ENCODE peak calls at places on chromosomes 16 and 17, in nine cellular contexts. One of them, this sample, is unnamed.

GRCh38 chr17:65181237-65182061 is 44.3 kb downstream of the RGS9 start:
- DNase-seq in A673: no peak
- DNase-seq in naive thymus-derived CD4-positive, alpha-beta T cell: peak
- DNase-seq in mesendoderm: no peak
- DNase-seq in AG08395: no peak
- DNase-seq in uterus: no peak
- DNase-seq in HFF-Myc: no peak
- DNase-seq in activated effector memory CD4-positive, alpha-beta T cell treated with anti-CD3 and anti-CD28 coated beads, Interleukin-2, amount 50 U/mL, for 16 hours: peak
- DNase-seq in stimulated activated CD8-positive, alpha-beta memory T cell treated with anti-CD3 and anti-CD28 coated beads, Interleukin-7, amount 100 ng/mL, for 24 hours: no peak
- DNase-seq in this sample: no peak

GRCh38 chr16:14608604-14609003 is 21.5 kb downstream of the PARN start:
- DNase-seq in A673: peak
- DNase-seq in naive thymus-derived CD4-positive, alpha-beta T cell: no peak
- DNase-seq in mesendoderm: no peak
- DNase-seq in AG08395: no peak
- DNase-seq in uterus: no peak
- DNase-seq in HFF-Myc: no peak
- DNase-seq in activated effector memory CD4-positive, alpha-beta T cell treated with anti-CD3 and anti-CD28 coated beads, Interleukin-2, amount 50 U/mL, for 16 hours: no peak
- DNase-seq in stimulated activated CD8-positive, alpha-beta memory T cell treated with anti-CD3 and anti-CD28 coated beads, Interleukin-7, amount 100 ng/mL, for 24 hours: no peak
- DNase-seq in this sample: no peak

GRCh38 chr16:57314161-57314785 is 29.8 kb upstream of the PLLP start:
- DNase-seq in A673: no peak
- DNase-seq in naive thymus-derived CD4-positive, alpha-beta T cell: peak
- DNase-seq in mesendoderm: no peak
- DNase-seq in AG08395: no peak
- DNase-seq in uterus: no peak
- DNase-seq in HFF-Myc: no peak
- DNase-seq in activated effector memory CD4-positive, alpha-beta T cell treated with anti-CD3 and anti-CD28 coated beads, Interleukin-2, amount 50 U/mL, for 16 hours: peak
- DNase-seq in stimulated activated CD8-positive, alpha-beta memory T cell treated with anti-CD3 and anti-CD28 coated beads, Interleukin-7, amount 100 ng/mL, for 24 hours: no peak
- DNase-seq in this sample: peak

GRCh38 chr17:79176792-79177601 is 102.4 kb downstream of the ENGASE start:
- DNase-seq in A673: no peak
- DNase-seq in naive thymus-derived CD4-positive, alpha-beta T cell: no peak
- DNase-seq in mesendoderm: no peak
- DNase-seq in AG08395: no peak
- DNase-seq in uterus: no peak
- DNase-seq in HFF-Myc: no peak
- DNase-seq in activated effector memory CD4-positive, alpha-beta T cell treated with anti-CD3 and anti-CD28 coated beads, Interleukin-2, amount 50 U/mL, for 16 hours: no peak
- DNase-seq in stimulated activated CD8-positive, alpha-beta memory T cell treated with anti-CD3 and anti-CD28 coated beads, Interleukin-7, amount 100 ng/mL, for 24 hours: no peak
- DNase-seq in this sample: no peak

GRCh38 chr16:28139530-28139929 is 72.2 kb downstream of the XPO6 start:
- DNase-seq in A673: no peak
- DNase-seq in naive thymus-derived CD4-positive, alpha-beta T cell: no peak
- DNase-seq in mesendoderm: no peak
- DNase-seq in AG08395: no peak
- DNase-seq in uterus: no peak
- DNase-seq in HFF-Myc: no peak
- DNase-seq in activated effector memory CD4-positive, alpha-beta T cell treated with anti-CD3 and anti-CD28 coated beads, Interleukin-2, amount 50 U/mL, for 16 hours: no peak
- DNase-seq in stimulated activated CD8-positive, alpha-beta memory T cell treated with anti-CD3 and anti-CD28 coated beads, Interleukin-7, amount 100 ng/mL, for 24 hours: no peak
- DNase-seq in this sample: no peak

GRCh38 chr17:21189361-21189760 is 24.6 kb downstream of the TMEM11 start:
- DNase-seq in A673: no peak
- DNase-seq in naive thymus-derived CD4-positive, alpha-beta T cell: no peak
- DNase-seq in mesendoderm: no peak
- DNase-seq in AG08395: no peak
- DNase-seq in uterus: no peak
- DNase-seq in HFF-Myc: no peak
- DNase-seq in activated effector memory CD4-positive, alpha-beta T cell treated with anti-CD3 and anti-CD28 coated beads, Interleukin-2, amount 50 U/mL, for 16 hours: no peak
- DNase-seq in stimulated activated CD8-positive, alpha-beta memory T cell treated with anti-CD3 and anti-CD28 coated beads, Interleukin-7, amount 100 ng/mL, for 24 hours: no peak
- DNase-seq in this sample: no peak

GRCh38 chr16:57594531-57595031 is 33.8 kb upstream of the ADGRG1 start:
- DNase-seq in A673: no peak
- DNase-seq in naive thymus-derived CD4-positive, alpha-beta T cell: peak
- DNase-seq in mesendoderm: no peak
- DNase-seq in AG08395: no peak
- DNase-seq in uterus: no peak
- DNase-seq in HFF-Myc: no peak
- DNase-seq in activated effector memory CD4-positive, alpha-beta T cell treated with anti-CD3 and anti-CD28 coated beads, Interleukin-2, amount 50 U/mL, for 16 hours: peak
- DNase-seq in stimulated activated CD8-positive, alpha-beta memory T cell treated with anti-CD3 and anti-CD28 coated beads, Interleukin-7, amount 100 ng/mL, for 24 hours: no peak
- DNase-seq in this sample: no peak

GRCh38 chr17:12966413-12966812 is 51.4 kb downstream of the ELAC2 start:
- DNase-seq in A673: no peak
- DNase-seq in naive thymus-derived CD4-positive, alpha-beta T cell: no peak
- DNase-seq in mesendoderm: no peak
- DNase-seq in AG08395: no peak
- DNase-seq in uterus: no peak
- DNase-seq in HFF-Myc: no peak
- DNase-seq in activated effector memory CD4-positive, alpha-beta T cell treated with anti-CD3 and anti-CD28 coated beads, Interleukin-2, amount 50 U/mL, for 16 hours: no peak
- DNase-seq in stimulated activated CD8-positive, alpha-beta memory T cell treated with anti-CD3 and anti-CD28 coated beads, Interleukin-7, amount 100 ng/mL, for 24 hours: no peak
- DNase-seq in this sample: no peak

GRCh38 chr16:89720520-89720858 is 209 bp downstream of the VPS9D1 start:
- DNase-seq in A673: no peak
- DNase-seq in naive thymus-derived CD4-positive, alpha-beta T cell: no peak
- DNase-seq in mesendoderm: peak
- DNase-seq in AG08395: no peak
- DNase-seq in uterus: no peak
- DNase-seq in HFF-Myc: no peak
- DNase-seq in activated effector memory CD4-positive, alpha-beta T cell treated with anti-CD3 and anti-CD28 coated beads, Interleukin-2, amount 50 U/mL, for 16 hours: no peak
- DNase-seq in stimulated activated CD8-positive, alpha-beta memory T cell treated with anti-CD3 and anti-CD28 coated beads, Interleukin-7, amount 100 ng/mL, for 24 hours: no peak
- DNase-seq in this sample: no peak

GRCh38 chr17:59643159-59643857 is 23.6 kb downstream of the CLTC start:
- DNase-seq in A673: no peak
- DNase-seq in naive thymus-derived CD4-positive, alpha-beta T cell: no peak
- DNase-seq in mesendoderm: peak
- DNase-seq in AG08395: peak
- DNase-seq in uterus: no peak
- DNase-seq in HFF-Myc: no peak
- DNase-seq in activated effector memory CD4-positive, alpha-beta T cell treated with anti-CD3 and anti-CD28 coated beads, Interleukin-2, amount 50 U/mL, for 16 hours: no peak
- DNase-seq in stimulated activated CD8-positive, alpha-beta memory T cell treated with anti-CD3 and anti-CD28 coated beads, Interleukin-7, amount 100 ng/mL, for 24 hours: no peak
- DNase-seq in this sample: no peak

GRCh38 chr17:28405632-28406477 is at the start of gene SLC46A1:
- DNase-seq in A673: peak
- DNase-seq in naive thymus-derived CD4-positive, alpha-beta T cell: peak
- DNase-seq in mesendoderm: peak
- DNase-seq in AG08395: peak
- DNase-seq in uterus: peak
- DNase-seq in HFF-Myc: no peak
- DNase-seq in activated effector memory CD4-positive, alpha-beta T cell treated with anti-CD3 and anti-CD28 coated beads, Interleukin-2, amount 50 U/mL, for 16 hours: peak
- DNase-seq in stimulated activated CD8-positive, alpha-beta memory T cell treated with anti-CD3 and anti-CD28 coated beads, Interleukin-7, amount 100 ng/mL, for 24 hours: peak
- DNase-seq in this sample: peak

GRCh38 chr16:27203429-27204231 is at the start of gene KDM8:
- DNase-seq in A673: peak
- DNase-seq in naive thymus-derived CD4-positive, alpha-beta T cell: peak
- DNase-seq in mesendoderm: peak
- DNase-seq in AG08395: peak
- DNase-seq in uterus: peak
- DNase-seq in HFF-Myc: peak
- DNase-seq in activated effector memory CD4-positive, alpha-beta T cell treated with anti-CD3 and anti-CD28 coated beads, Interleukin-2, amount 50 U/mL, for 16 hours: peak
- DNase-seq in stimulated activated CD8-positive, alpha-beta memory T cell treated with anti-CD3 and anti-CD28 coated beads, Interleukin-7, amount 100 ng/mL, for 24 hours: peak
- DNase-seq in this sample: peak

GRCh38 chr16:48811478-48811877 is 201.5 kb upstream of the N4BP1 start:
- DNase-seq in A673: no peak
- DNase-seq in naive thymus-derived CD4-positive, alpha-beta T cell: no peak
- DNase-seq in mesendoderm: peak
- DNase-seq in AG08395: no peak
- DNase-seq in uterus: no peak
- DNase-seq in HFF-Myc: no peak
- DNase-seq in activated effector memory CD4-positive, alpha-beta T cell treated with anti-CD3 and anti-CD28 coated beads, Interleukin-2, amount 50 U/mL, for 16 hours: no peak
- DNase-seq in stimulated activated CD8-positive, alpha-beta memory T cell treated with anti-CD3 and anti-CD28 coated beads, Interleukin-7, amount 100 ng/mL, for 24 hours: no peak
- DNase-seq in this sample: no peak

GRCh38 chr16:15829460-15829859 is 27.4 kb downstream of the MYH11 start:
- DNase-seq in A673: no peak
- DNase-seq in naive thymus-derived CD4-positive, alpha-beta T cell: no peak
- DNase-seq in mesendoderm: peak
- DNase-seq in AG08395: peak
- DNase-seq in uterus: peak
- DNase-seq in HFF-Myc: no peak
- DNase-seq in activated effector memory CD4-positive, alpha-beta T cell treated with anti-CD3 and anti-CD28 coated beads, Interleukin-2, amount 50 U/mL, for 16 hours: no peak
- DNase-seq in stimulated activated CD8-positive, alpha-beta memory T cell treated with anti-CD3 and anti-CD28 coated beads, Interleukin-7, amount 100 ng/mL, for 24 hours: no peak
- DNase-seq in this sample: peak

GRCh38 chr17:7589204-7589868 is 558 bp downstream of the SOX15 start:
- DNase-seq in A673: peak
- DNase-seq in naive thymus-derived CD4-positive, alpha-beta T cell: peak
- DNase-seq in mesendoderm: peak
- DNase-seq in AG08395: peak
- DNase-seq in uterus: peak
- DNase-seq in HFF-Myc: no peak
- DNase-seq in activated effector memory CD4-positive, alpha-beta T cell treated with anti-CD3 and anti-CD28 coated beads, Interleukin-2, amount 50 U/mL, for 16 hours: peak
- DNase-seq in stimulated activated CD8-positive, alpha-beta memory T cell treated with anti-CD3 and anti-CD28 coated beads, Interleukin-7, amount 100 ng/mL, for 24 hours: no peak
- DNase-seq in this sample: peak

GRCh38 chr16:27515874-27516353 is 33.8 kb downstream of the GTF3C1 start:
- DNase-seq in A673: peak
- DNase-seq in naive thymus-derived CD4-positive, alpha-beta T cell: peak
- DNase-seq in mesendoderm: peak
- DNase-seq in AG08395: peak
- DNase-seq in uterus: no peak
- DNase-seq in HFF-Myc: no peak
- DNase-seq in activated effector memory CD4-positive, alpha-beta T cell treated with anti-CD3 and anti-CD28 coated beads, Interleukin-2, amount 50 U/mL, for 16 hours: no peak
- DNase-seq in stimulated activated CD8-positive, alpha-beta memory T cell treated with anti-CD3 and anti-CD28 coated beads, Interleukin-7, amount 100 ng/mL, for 24 hours: no peak
- DNase-seq in this sample: no peak

GRCh38 chr16:84446086-84446485 is 58.4 kb downstream of the MEAK7 start:
- DNase-seq in A673: no peak
- DNase-seq in naive thymus-derived CD4-positive, alpha-beta T cell: no peak
- DNase-seq in mesendoderm: peak
- DNase-seq in AG08395: no peak
- DNase-seq in uterus: no peak
- DNase-seq in HFF-Myc: no peak
- DNase-seq in activated effector memory CD4-positive, alpha-beta T cell treated with anti-CD3 and anti-CD28 coated beads, Interleukin-2, amount 50 U/mL, for 16 hours: no peak
- DNase-seq in stimulated activated CD8-positive, alpha-beta memory T cell treated with anti-CD3 and anti-CD28 coated beads, Interleukin-7, amount 100 ng/mL, for 24 hours: no peak
- DNase-seq in this sample: no peak

GRCh38 chr16:66189951-66190350 is 176.5 kb upstream of the CDH5 start:
- DNase-seq in A673: no peak
- DNase-seq in naive thymus-derived CD4-positive, alpha-beta T cell: no peak
- DNase-seq in mesendoderm: no peak
- DNase-seq in AG08395: peak
- DNase-seq in uterus: no peak
- DNase-seq in HFF-Myc: peak
- DNase-seq in activated effector memory CD4-positive, alpha-beta T cell treated with anti-CD3 and anti-CD28 coated beads, Interleukin-2, amount 50 U/mL, for 16 hours: no peak
- DNase-seq in stimulated activated CD8-positive, alpha-beta memory T cell treated with anti-CD3 and anti-CD28 coated beads, Interleukin-7, amount 100 ng/mL, for 24 hours: no peak
- DNase-seq in this sample: no peak

GRCh38 chr16:17070882-17071592 is 399.7 kb downstream of the XYLT1 start:
- DNase-seq in A673: peak
- DNase-seq in naive thymus-derived CD4-positive, alpha-beta T cell: peak
- DNase-seq in mesendoderm: peak
- DNase-seq in AG08395: no peak
- DNase-seq in uterus: peak
- DNase-seq in HFF-Myc: no peak
- DNase-seq in activated effector memory CD4-positive, alpha-beta T cell treated with anti-CD3 and anti-CD28 coated beads, Interleukin-2, amount 50 U/mL, for 16 hours: peak
- DNase-seq in stimulated activated CD8-positive, alpha-beta memory T cell treated with anti-CD3 and anti-CD28 coated beads, Interleukin-7, amount 100 ng/mL, for 24 hours: peak
- DNase-seq in this sample: no peak

GRCh38 chr16:84461504-84462295 is 42.8 kb downstream of the MEAK7 start:
- DNase-seq in A673: no peak
- DNase-seq in naive thymus-derived CD4-positive, alpha-beta T cell: no peak
- DNase-seq in mesendoderm: no peak
- DNase-seq in AG08395: no peak
- DNase-seq in uterus: peak
- DNase-seq in HFF-Myc: no peak
- DNase-seq in activated effector memory CD4-positive, alpha-beta T cell treated with anti-CD3 and anti-CD28 coated beads, Interleukin-2, amount 50 U/mL, for 16 hours: peak
- DNase-seq in stimulated activated CD8-positive, alpha-beta memory T cell treated with anti-CD3 and anti-CD28 coated beads, Interleukin-7, amount 100 ng/mL, for 24 hours: no peak
- DNase-seq in this sample: peak

GRCh38 chr17:81291662-81292061 is 3.4 kb downstream of the SLC38A10 start:
- DNase-seq in A673: peak
- DNase-seq in naive thymus-derived CD4-positive, alpha-beta T cell: peak
- DNase-seq in mesendoderm: peak
- DNase-seq in AG08395: peak
- DNase-seq in uterus: peak
- DNase-seq in HFF-Myc: no peak
- DNase-seq in activated effector memory CD4-positive, alpha-beta T cell treated with anti-CD3 and anti-CD28 coated beads, Interleukin-2, amount 50 U/mL, for 16 hours: peak
- DNase-seq in stimulated activated CD8-positive, alpha-beta memory T cell treated with anti-CD3 and anti-CD28 coated beads, Interleukin-7, amount 100 ng/mL, for 24 hours: peak
- DNase-seq in this sample: peak

GRCh38 chr17:8147805-8148404 is 4.3 kb downstream of the PER1 start:
- DNase-seq in A673: no peak
- DNase-seq in naive thymus-derived CD4-positive, alpha-beta T cell: no peak
- DNase-seq in mesendoderm: no peak
- DNase-seq in AG08395: no peak
- DNase-seq in uterus: no peak
- DNase-seq in HFF-Myc: no peak
- DNase-seq in activated effector memory CD4-positive, alpha-beta T cell treated with anti-CD3 and anti-CD28 coated beads, Interleukin-2, amount 50 U/mL, for 16 hours: no peak
- DNase-seq in stimulated activated CD8-positive, alpha-beta memory T cell treated with anti-CD3 and anti-CD28 coated beads, Interleukin-7, amount 100 ng/mL, for 24 hours: no peak
- DNase-seq in this sample: peak

GRCh38 chr16:87160218-87160617 is 157.0 kb downstream of the C16orf95 start:
- DNase-seq in A673: no peak
- DNase-seq in naive thymus-derived CD4-positive, alpha-beta T cell: no peak
- DNase-seq in mesendoderm: no peak
- DNase-seq in AG08395: peak
- DNase-seq in uterus: no peak
- DNase-seq in HFF-Myc: no peak
- DNase-seq in activated effector memory CD4-positive, alpha-beta T cell treated with anti-CD3 and anti-CD28 coated beads, Interleukin-2, amount 50 U/mL, for 16 hours: no peak
- DNase-seq in stimulated activated CD8-positive, alpha-beta memory T cell treated with anti-CD3 and anti-CD28 coated beads, Interleukin-7, amount 100 ng/mL, for 24 hours: no peak
- DNase-seq in this sample: no peak

GRCh38 chr17:41325611-41326010 is 10.1 kb upstream of the KRTAP17-1 start:
- DNase-seq in A673: no peak
- DNase-seq in naive thymus-derived CD4-positive, alpha-beta T cell: no peak
- DNase-seq in mesendoderm: no peak
- DNase-seq in AG08395: no peak
- DNase-seq in uterus: no peak
- DNase-seq in HFF-Myc: no peak
- DNase-seq in activated effector memory CD4-positive, alpha-beta T cell treated with anti-CD3 and anti-CD28 coated beads, Interleukin-2, amount 50 U/mL, for 16 hours: no peak
- DNase-seq in stimulated activated CD8-positive, alpha-beta memory T cell treated with anti-CD3 and anti-CD28 coated beads, Interleukin-7, amount 100 ng/mL, for 24 hours: no peak
- DNase-seq in this sample: no peak